ENCODE peak calls at places on chromosomes 4 and X, in five cellular contexts. One of them, this sample, is unnamed.

GRCh38 chr4:185773419-185773818 is 38.6 kb downstream of the SORBS2 start:
- DNase-seq in PC-3: no peak
- DNase-seq in AG09309: no peak
- DNase-seq in GM12865: no peak
- DNase-seq in mammary epithelial cell: no peak
- DNase-seq in this sample: no peak

GRCh38 chr4:34323549-34324325 is 1920.6 kb downstream of the ARAP2 start:
- DNase-seq in mammary epithelial cell: no peak
- DNase-seq in GM12865: no peak
- DNase-seq in AG09309: no peak
- DNase-seq in PC-3: peak
- DNase-seq in this sample: no peak

GRCh38 chrX:110374544-110374943 is 15.9 kb downstream of the RTL9 start:
- DNase-seq in PC-3: no peak
- DNase-seq in mammary epithelial cell: no peak
- DNase-seq in AG09309: no peak
- DNase-seq in GM12865: peak
- DNase-seq in this sample: no peak

GRCh38 chr4:185883591-185883990 is 71.6 kb upstream of the SORBS2 start:
- DNase-seq in GM12865: no peak
- DNase-seq in mammary epithelial cell: no peak
- DNase-seq in AG09309: no peak
- DNase-seq in PC-3: no peak
- DNase-seq in this sample: no peak

GRCh38 chrX:103418811-103419210 is 42.5 kb downstream of the BEX3 start:
- DNase-seq in PC-3: no peak
- DNase-seq in mammary epithelial cell: no peak
- DNase-seq in GM12865: no peak
- DNase-seq in AG09309: no peak
- DNase-seq in this sample: no peak

GRCh38 chr4:23237771-23238170 is 545.0 kb downstream of the GBA3 start:
- DNase-seq in mammary epithelial cell: no peak
- DNase-seq in GM12865: no peak
- DNase-seq in PC-3: no peak
- DNase-seq in AG09309: no peak
- DNase-seq in this sample: no peak

GRCh38 chrX:41005445-41005992 is 79.7 kb upstream of the USP9X start:
- DNase-seq in mammary epithelial cell: no peak
- DNase-seq in GM12865: no peak
- DNase-seq in PC-3: no peak
- DNase-seq in AG09309: no peak
- DNase-seq in this sample: no peak

GRCh38 chr4:68865760-68866159 is 50.0 kb downstream of the UGT2B10 start:
- DNase-seq in GM12865: no peak
- DNase-seq in PC-3: no peak
- DNase-seq in mammary epithelial cell: no peak
- DNase-seq in AG09309: no peak
- DNase-seq in this sample: no peak

GRCh38 chrX:19852014-19853005 is 35.1 kb downstream of the SH3KBP1 start:
- DNase-seq in PC-3: peak
- DNase-seq in GM12865: no peak
- DNase-seq in AG09309: no peak
- DNase-seq in mammary epithelial cell: peak
- DNase-seq in this sample: no peak

GRCh38 chr4:115537387-115537786 is 424.0 kb upstream of the NDST4 start:
- DNase-seq in PC-3: peak
- DNase-seq in GM12865: peak
- DNase-seq in mammary epithelial cell: no peak
- DNase-seq in AG09309: no peak
- DNase-seq in this sample: no peak
- TF ChIP-seq CTCF in PC-3: peak
- TF ChIP-seq CTCF in GM12865: peak
- TF ChIP-seq CTCF in mammary epithelial cell: peak
- TF ChIP-seq CTCF in AG09309: no peak
- TF ChIP-seq CTCF in this sample: no peak

DNA sequence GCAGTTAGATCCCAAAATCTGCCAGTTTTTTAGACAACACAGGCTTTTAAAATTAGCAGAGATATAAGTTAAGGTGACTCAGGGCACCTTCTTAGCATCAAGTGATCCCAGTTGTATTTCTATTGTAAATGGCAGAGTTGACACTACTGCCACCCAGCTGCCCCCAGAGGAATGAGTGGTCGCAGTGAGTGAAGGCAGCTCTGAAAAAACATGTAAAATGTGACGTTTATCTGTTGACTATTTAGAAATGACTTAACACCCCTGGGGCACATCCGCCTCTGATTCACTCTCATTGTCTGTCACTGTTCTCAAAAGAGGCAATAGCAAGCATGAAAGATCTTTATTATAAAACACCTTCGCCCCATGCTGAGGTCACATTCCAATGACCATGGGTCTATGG is 592.4 kb downstream of the ACTRT1 start:
- DNase-seq in PC-3: peak
- DNase-seq in mammary epithelial cell: no peak
- DNase-seq in AG09309: no peak
- DNase-seq in GM12865: no peak
- DNase-seq in this sample: no peak
- TF ChIP-seq CTCF in PC-3: no peak
- TF ChIP-seq CTCF in mammary epithelial cell: no peak
- TF ChIP-seq CTCF in AG09309: no peak
- TF ChIP-seq CTCF in GM12865: no peak
- TF ChIP-seq CTCF in this sample: no peak

DNA sequence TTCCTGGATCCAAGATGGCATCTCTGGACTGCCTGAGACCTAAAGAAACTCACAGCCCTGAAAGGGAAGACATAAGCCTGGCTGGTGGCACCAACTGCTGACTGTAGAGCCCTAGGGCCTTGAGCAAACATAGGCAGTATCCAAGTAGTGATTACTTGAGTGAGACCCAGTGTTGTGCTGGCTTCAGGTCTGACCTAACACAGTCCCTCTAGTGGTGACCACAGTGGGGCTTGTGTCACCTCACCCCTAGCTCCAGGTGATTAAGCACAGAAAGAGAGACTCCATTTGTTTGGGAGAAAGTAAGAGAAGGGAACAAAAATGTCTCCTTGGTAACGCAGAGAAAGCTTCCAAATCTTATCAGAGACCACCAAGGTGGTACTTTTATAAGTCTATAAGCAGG is 496.3 kb upstream of the HTR2C start:
- DNase-seq in PC-3: no peak
- DNase-seq in GM12865: no peak
- DNase-seq in AG09309: no peak
- DNase-seq in mammary epithelial cell: no peak
- DNase-seq in this sample: no peak
- TF ChIP-seq CTCF in PC-3: no peak
- TF ChIP-seq CTCF in GM12865: no peak
- TF ChIP-seq CTCF in AG09309: no peak
- TF ChIP-seq CTCF in mammary epithelial cell: no peak
- TF ChIP-seq CTCF in this sample: no peak

GRCh38 chr4:121998024-121998423 is 46.2 kb upstream of the TRPC3 start:
- DNase-seq in GM12865: no peak
- DNase-seq in PC-3: peak
- DNase-seq in AG09309: no peak
- DNase-seq in mammary epithelial cell: no peak
- DNase-seq in this sample: no peak
- TF ChIP-seq CTCF in GM12865: no peak
- TF ChIP-seq CTCF in PC-3: peak
- TF ChIP-seq CTCF in AG09309: peak
- TF ChIP-seq CTCF in mammary epithelial cell: no peak
- TF ChIP-seq CTCF in this sample: peak

GRCh38 chr4:42278709-42279324 is 118.5 kb upstream of the SHISA3 start:
- DNase-seq in GM12865: peak
- DNase-seq in mammary epithelial cell: no peak
- DNase-seq in PC-3: no peak
- DNase-seq in AG09309: no peak
- DNase-seq in this sample: no peak

GRCh38 chr4:42282081-42282901 is 115.0 kb upstream of the SHISA3 start:
- DNase-seq in mammary epithelial cell: peak
- DNase-seq in GM12865: peak
- DNase-seq in AG09309: no peak
- DNase-seq in PC-3: peak
- DNase-seq in this sample: peak

GRCh38 chr4:42281324-42282020 is 115.8 kb upstream of the SHISA3 start:
- DNase-seq in AG09309: no peak
- DNase-seq in mammary epithelial cell: peak
- DNase-seq in PC-3: no peak
- DNase-seq in GM12865: peak
- DNase-seq in this sample: no peak

GRCh38 chr4:42277291-42277690 is 120.0 kb upstream of the SHISA3 start:
- DNase-seq in GM12865: no peak
- DNase-seq in PC-3: peak
- DNase-seq in mammary epithelial cell: no peak
- DNase-seq in AG09309: no peak
- DNase-seq in this sample: no peak

DNA sequence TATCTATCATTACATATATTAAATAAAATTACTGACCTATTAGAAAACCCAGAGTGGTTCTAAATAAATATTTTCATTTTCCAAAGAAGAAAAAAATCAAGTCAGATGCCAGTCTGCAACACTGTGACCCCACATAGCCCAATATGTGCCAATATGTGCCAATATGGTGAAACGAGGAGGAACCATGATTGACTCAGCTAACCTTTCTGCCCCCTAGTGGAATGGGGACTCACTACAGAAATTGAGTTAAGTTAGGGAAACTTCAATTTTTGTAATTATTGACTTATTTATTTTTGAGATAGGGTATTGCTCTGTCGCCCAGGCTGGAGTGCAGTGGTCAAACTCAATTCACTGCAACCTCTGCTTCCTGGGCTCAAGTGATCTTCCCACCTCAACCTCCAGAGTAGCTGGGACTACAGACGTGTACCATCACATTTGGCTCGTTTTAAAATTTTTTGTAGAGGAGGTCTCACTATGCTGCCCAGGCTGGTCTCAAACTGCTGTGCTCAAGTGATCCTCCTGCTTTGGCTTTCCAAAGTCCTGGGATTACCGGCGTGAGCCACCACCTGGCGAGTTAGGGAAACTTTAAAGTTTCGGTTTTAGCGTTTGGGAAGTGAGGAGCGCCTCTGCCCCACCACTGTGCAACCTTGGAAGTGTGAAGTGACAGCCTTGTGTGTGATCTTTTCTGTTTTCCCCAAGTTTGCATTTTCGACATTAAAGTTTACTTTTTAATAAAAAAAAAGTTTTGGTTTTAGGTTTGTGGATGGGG is 116.8 kb upstream of the SHISA3 start:
- DNase-seq in AG09309: no peak
- DNase-seq in GM12865: peak
- DNase-seq in PC-3: peak
- DNase-seq in mammary epithelial cell: no peak
- DNase-seq in this sample: no peak
- TF ChIP-seq CTCF in AG09309: peak
- TF ChIP-seq CTCF in GM12865: peak
- TF ChIP-seq CTCF in PC-3: peak
- TF ChIP-seq CTCF in mammary epithelial cell: peak
- TF ChIP-seq CTCF in this sample: peak

DNA sequence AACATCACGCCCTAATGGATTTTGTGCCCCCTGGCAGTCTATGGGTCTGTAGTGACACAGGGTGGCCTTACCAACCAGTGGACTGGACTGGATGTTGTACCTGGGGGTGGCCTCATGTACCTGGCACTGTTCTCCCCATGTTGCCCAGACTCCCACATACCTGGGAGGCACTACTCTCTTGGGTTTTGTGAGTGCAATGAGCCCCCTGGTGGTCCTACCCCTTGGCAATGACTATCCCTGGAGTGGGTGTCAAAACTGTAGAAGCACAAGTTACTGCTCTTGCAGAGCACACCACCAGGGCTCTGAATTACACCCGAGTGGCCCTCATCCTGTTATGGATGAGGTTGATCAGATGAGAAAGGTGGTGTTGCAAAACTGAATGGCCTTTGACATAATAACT is 57.8 kb upstream of the CCDC149 start:
- DNase-seq in GM12865: no peak
- DNase-seq in PC-3: no peak
- DNase-seq in AG09309: no peak
- DNase-seq in mammary epithelial cell: no peak
- DNase-seq in this sample: no peak
- TF ChIP-seq CTCF in GM12865: no peak
- TF ChIP-seq CTCF in PC-3: no peak
- TF ChIP-seq CTCF in AG09309: no peak
- TF ChIP-seq CTCF in mammary epithelial cell: no peak
- TF ChIP-seq CTCF in this sample: no peak

GRCh38 chr4:140004580-140005314 is 149.2 kb downstream of the MAML3 start:
- DNase-seq in GM12865: no peak
- DNase-seq in AG09309: peak
- DNase-seq in mammary epithelial cell: peak
- DNase-seq in PC-3: peak
- DNase-seq in this sample: no peak
- TF ChIP-seq CTCF in GM12865: no peak
- TF ChIP-seq CTCF in AG09309: no peak
- TF ChIP-seq CTCF in mammary epithelial cell: no peak
- TF ChIP-seq CTCF in PC-3: no peak
- TF ChIP-seq CTCF in this sample: no peak

GRCh38 chr4:102625232-102625930 is 124.2 kb downstream of the NFKB1 start:
- DNase-seq in mammary epithelial cell: peak
- DNase-seq in PC-3: peak
- DNase-seq in GM12865: peak
- DNase-seq in AG09309: no peak
- DNase-seq in this sample: no peak
- TF ChIP-seq CTCF in mammary epithelial cell: peak
- TF ChIP-seq CTCF in PC-3: peak
- TF ChIP-seq CTCF in GM12865: peak
- TF ChIP-seq CTCF in AG09309: peak
- TF ChIP-seq CTCF in this sample: no peak

DNA sequence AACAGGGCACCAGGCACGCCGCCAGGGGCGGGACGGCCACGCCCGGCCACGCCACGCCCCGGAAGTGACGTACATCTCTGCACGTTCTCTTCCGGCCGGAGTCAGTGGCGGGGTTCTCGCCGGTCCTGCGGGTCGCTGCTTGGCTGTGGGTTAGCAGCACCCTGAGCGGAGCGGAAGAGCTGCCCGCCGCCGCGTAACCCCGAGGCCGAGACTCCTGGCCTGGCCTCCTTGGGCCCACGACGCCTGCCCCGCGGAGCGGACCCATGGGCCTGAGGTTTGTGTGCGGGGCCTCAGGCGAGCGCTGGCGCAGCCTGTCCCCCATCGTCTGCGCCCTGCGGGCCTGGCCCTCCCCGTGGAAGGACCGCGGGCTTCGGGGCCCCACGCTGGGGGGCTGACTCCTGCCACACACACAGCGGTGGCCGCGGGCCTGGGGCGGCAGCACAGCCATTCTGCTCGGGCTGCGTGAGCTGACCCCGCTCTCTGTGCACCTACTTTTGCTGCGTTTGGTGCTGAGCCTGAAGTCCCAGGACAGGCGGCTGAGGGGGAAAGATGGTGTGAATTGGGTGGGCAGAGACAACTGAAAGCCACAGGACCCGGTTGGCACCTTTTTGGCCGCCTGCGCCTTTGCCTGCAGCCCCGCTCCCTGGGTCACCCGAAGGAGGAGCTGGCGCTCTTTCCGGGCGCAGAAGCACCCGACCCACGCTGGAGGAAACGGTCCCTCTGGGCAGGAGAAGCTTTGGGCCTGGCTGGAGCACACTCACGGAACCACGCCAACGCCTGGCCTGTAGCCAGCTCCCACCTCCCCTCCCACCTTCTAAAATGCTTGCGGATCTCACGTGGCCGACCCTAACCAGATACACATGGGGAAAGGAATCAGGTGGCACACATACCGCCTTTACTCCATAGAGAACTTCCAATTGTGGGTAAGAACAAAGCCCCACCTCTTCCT is 28.1 kb downstream of the NOP14 start:
- DNase-seq in mammary epithelial cell: peak
- DNase-seq in PC-3: peak
- DNase-seq in GM12865: peak
- DNase-seq in AG09309: peak
- DNase-seq in this sample: peak
- TF ChIP-seq CTCF in mammary epithelial cell: no peak
- TF ChIP-seq CTCF in PC-3: no peak
- TF ChIP-seq CTCF in GM12865: no peak
- TF ChIP-seq CTCF in AG09309: no peak
- TF ChIP-seq CTCF in this sample: no peak